ENCODE peak calls at places on chromosomes 4 and X, in ten cellular contexts. P is adipocyte; W is OCI-LY7; Y is Caco-2; S is A673; M is tibial artery; I is CD8-positive, alpha-beta memory T cell; Z is neuronal stem cell; J is CD8-positive, alpha-beta T cell; N is breast epithelium. G is an unnamed sample. For H3K36me3, the result is how much of the 10 kb centered on the place peaks cover.

GRCh38 chr4:61406677-61407076 is 206.6 kb downstream of the ADGRL3 start:
- DNase-seq in P (no peak), W (no peak), Y (no peak), S (no peak), M (no peak), I (no peak), Z (no peak), J (no peak), N (no peak), G (no peak)

GRCh38 chrX:140815868-140816267 is 106.3 kb downstream of the LINC00632 start:
- DNase-seq in P (peak), W (no peak), Y (no peak), S (peak), M (no peak), I (no peak), Z (no peak), J (no peak), N (no peak), G (no peak)

GRCh38 chr4:140367738-140368137 is 5.7 kb upstream of the SCOC start:
- DNase-seq in P (peak), W (no peak), Y (no peak), S (no peak), M (no peak), I (no peak), Z (no peak), J (no peak), N (no peak), G (no peak)

GRCh38 chr4:142567199-142567598 is 278.9 kb downstream of the INPP4B start:
- DNase-seq in P (no peak), W (no peak), Y (peak), S (peak), M (no peak), I (peak), Z (peak), J (peak), N (no peak), G (peak)

GRCh38 chr4:118865091-118865708 is 23.5 kb upstream of the SYNPO2 start:
- DNase-seq in P (peak), W (peak), Y (peak), S (peak), M (no peak), I (peak), Z (peak), J (peak), N (peak), G (peak)

GRCh38 chr4:9781343-9782135 is at the start of gene DRD5:
- DNase-seq in P (no peak), W (no peak), Y (no peak), S (no peak), M (no peak), I (no peak), Z (peak), J (no peak), N (no peak), G (peak)

GRCh38 chr4:152572417-152573086 is 36.7 kb upstream of the FBXW7 start:
- DNase-seq in P (no peak), W (no peak), Y (no peak), S (no peak), M (no peak), I (no peak), Z (no peak), J (no peak), N (no peak), G (no peak)

GRCh38 chr4:155403886-155404285 is 27.1 kb upstream of the MAP9 start:
- DNase-seq in P (peak), W (no peak), Y (no peak), S (peak), M (no peak), I (no peak), Z (peak), J (no peak), N (no peak), G (no peak)

GRCh38 chrX:13076176-13076956 is 31.9 kb upstream of the FAM9C start:
- DNase-seq in P (no peak), W (no peak), Y (no peak), S (no peak), M (no peak), I (no peak), Z (no peak), J (no peak), N (no peak), G (no peak)

GRCh38 chrX:24574743-24575142 is 72.4 kb downstream of the PCYT1B start:
- DNase-seq in P (no peak), W (no peak), Y (no peak), S (no peak), M (no peak), I (no peak), Z (no peak), J (no peak), N (no peak), G (no peak)

GRCh38 chr4:109185951-109186350 is 116.5 kb downstream of the COL25A1 start:
- DNase-seq in P (no peak), W (no peak), Y (no peak), S (no peak), M (no peak), I (no peak), Z (no peak), J (no peak), N (no peak), G (no peak)

DNA sequence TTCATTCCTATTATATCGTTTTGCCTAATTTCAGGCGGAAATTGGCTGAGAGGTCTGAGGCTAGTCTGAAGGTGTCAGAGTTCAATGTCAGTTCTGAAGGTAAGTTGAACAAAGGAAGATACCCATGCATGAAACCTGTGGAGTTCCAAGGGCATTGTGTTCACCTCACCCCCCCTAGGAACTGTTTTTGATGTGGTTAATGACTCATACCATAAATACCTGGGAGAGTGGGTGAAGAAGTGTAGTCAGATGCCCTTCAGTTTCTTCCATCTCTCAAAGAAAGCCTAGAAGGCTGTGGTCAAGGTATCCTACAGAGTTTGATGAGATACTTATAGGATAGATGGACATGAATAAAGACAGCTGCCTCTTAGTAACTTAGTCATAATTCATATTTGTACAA is 2.7 kb downstream of the UTP14A start:
- DNase-seq in P (no peak), W (no peak), Y (no peak), S (no peak), M (no peak), I (no peak), Z (no peak), J (no peak), N (no peak), G (no peak)
- H3K36me3 ChIP-seq in P (under half), W (half or more), Y (under half), S (under half), M (under half), I (under half), Z (half or more), J (under half), N (under half), G (under half)

GRCh38 chr4:13545394-13545808 is 1.1 kb upstream of the NKX3-2 start:
- DNase-seq in P (no peak), W (no peak), Y (no peak), S (no peak), M (no peak), I (no peak), Z (no peak), J (no peak), N (no peak), G (no peak)
- H3K4me3 ChIP-seq in P (peak), W (peak), Y (peak), S (peak), M (peak), I (peak), Z (no peak), J (peak), N (no peak), G (peak)

GRCh38 chrX:154367474-154368308 is 6.7 kb downstream of the FLNA start:
- DNase-seq in P (no peak), W (no peak), Y (no peak), S (no peak), M (no peak), I (no peak), Z (no peak), J (no peak), N (no peak), G (no peak)

GRCh38 chrX:154369453-154370299 is 4.8 kb downstream of the FLNA start:
- DNase-seq in P (peak), W (peak), Y (peak), S (peak), M (peak), I (peak), Z (peak), J (peak), N (peak), G (peak)

GRCh38 chrX:154366666-154367055 is 7.8 kb downstream of the FLNA start:
- DNase-seq in P (no peak), W (no peak), Y (no peak), S (no peak), M (no peak), I (no peak), Z (no peak), J (no peak), N (peak), G (no peak)

GRCh38 chrX:154370300-154370881 is 4.0 kb downstream of the FLNA start:
- DNase-seq in P (peak), W (peak), Y (no peak), S (no peak), M (no peak), I (no peak), Z (no peak), J (no peak), N (no peak), G (no peak)

GRCh38 chrX:154368630-154369452 is 5.6 kb downstream of the FLNA start:
- DNase-seq in P (peak), W (peak), Y (peak), S (peak), M (peak), I (peak), Z (no peak), J (peak), N (peak), G (peak)
- H3K36me3 ChIP-seq in P (under half), W (under half), Y (under half), S (under half), M (half or more), I (under half), Z (half or more), J (under half), N (under half), G (half or more)

DNA sequence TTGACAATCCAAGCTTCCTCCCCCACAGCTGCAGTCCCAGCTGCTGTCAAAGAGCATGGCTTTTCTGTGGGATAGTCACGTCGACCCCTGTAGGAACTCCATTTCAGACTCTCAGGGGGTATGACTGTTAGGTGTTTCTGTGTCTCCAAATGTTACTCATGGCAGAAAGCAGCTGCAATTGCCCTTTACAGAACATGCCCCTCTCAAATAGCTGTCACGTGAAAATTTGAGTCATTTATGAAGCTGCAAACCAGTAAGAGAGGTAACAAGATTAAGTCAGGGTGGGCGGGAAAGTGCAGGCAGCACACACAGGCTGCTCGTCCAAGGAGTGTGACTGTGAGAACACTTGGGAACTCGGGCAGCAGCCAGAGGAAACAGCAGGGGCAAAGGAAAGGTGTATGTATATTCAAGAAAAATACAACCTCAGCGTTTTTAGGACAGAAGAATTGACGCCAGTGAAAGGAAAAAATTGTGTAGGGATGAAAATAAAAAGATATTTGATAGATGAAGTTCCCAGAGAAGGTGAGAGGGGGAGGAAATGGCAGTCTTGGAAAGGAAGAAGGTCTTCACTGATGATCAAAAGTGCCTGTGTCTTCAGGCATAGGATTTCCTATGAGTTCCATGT is 66.5 kb upstream of the TMEM184C start:
- DNase-seq in P (peak), W (no peak), Y (no peak), S (peak), M (no peak), I (no peak), Z (no peak), J (no peak), N (no peak), G (no peak)
- H3K4me3 ChIP-seq in P (peak), W (no peak), Y (no peak), S (no peak), M (no peak), I (no peak), Z (no peak), J (no peak), N (no peak), G (no peak)